ENCODE peak calls at places on chromosome 20, in four cellular contexts. C, S, G and B are unnamed samples.

GRCh38 chr20:48198951-48199431 is 413.7 kb upstream of the SULF2 start:
- DNase-seq in C (no peak), G (peak; percentile 86), S (no peak), B (no peak)

GRCh38 chr20:44896583-44896982 is 11.1 kb downstream of the YWHAB start:
- DNase-seq in C (no peak), S (no peak), G (no peak), B (no peak)

GRCh38 chr20:19977373-19977770 is 39.8 kb upstream of the NAA20 start:
- DNase-seq in C (no peak), G (no peak), S (no peak), B (no peak)

GRCh38 chr20:45589725-45590124 is 10.6 kb upstream of the WFDC8 start:
- DNase-seq in C (no peak), S (no peak), G (no peak), B (no peak)

GRCh38 chr20:47566269-47566668 is 64.6 kb downstream of the NCOA3 start:
- DNase-seq in S (no peak), G (no peak), C (no peak), B (no peak)

GRCh38 chr20:46835418-46835817 is 59.2 kb upstream of the EYA2 start:
- DNase-seq in C (no peak), G (no peak), S (no peak), B (no peak)

GRCh38 chr20:31747640-31748039 is 8.6 kb downstream of the TPX2 start:
- DNase-seq in G (no peak), C (no peak), S (no peak), B (no peak)

GRCh38 chr20:61746147-61746646 is 319.5 kb downstream of the TAF4 start:
- DNase-seq in C (no peak), G (no peak), S (peak; percentile 54), B (no peak)

GRCh38 chr20:46148313-46149213 is 30.4 kb downstream of the CD40 start:
- DNase-seq in S (peak; percentile 17), C (no peak), G (no peak), B (no peak)

GRCh38 chr20:6051505-6051904 is 2.4 kb downstream of the LRRN4 start:
- DNase-seq in S (no peak), G (no peak), C (no peak), B (no peak)

GRCh38 chr20:39029324-39029820 is 67.2 kb downstream of the DHX35 start:
- DNase-seq in S (no peak), G (no peak), C (no peak), B (no peak)

GRCh38 chr20:10986586-10986985 is 312.8 kb upstream of the JAG1 start:
- DNase-seq in S (no peak), G (no peak), C (no peak), B (no peak)

GRCh38 chr20:47360489-47361267 is 4.2 kb upstream of the ZMYND8 start:
- DNase-seq in S (peak; percentile 90), G (peak; percentile 82), C (peak; percentile 84), B (no peak)

GRCh38 chr20:62858059-62858458 is 3.6 kb downstream of the TCFL5 start:
- DNase-seq in C (no peak), G (no peak), S (no peak), B (no peak)

GRCh38 chr20:64047968-64048401 is 1.5 kb downstream of the SOX18 start:
- DNase-seq in S (no peak), G (no peak), C (no peak), B (no peak)

GRCh38 chr20:64049887-64050260 is 435 bp upstream of the SOX18 start:
- DNase-seq in G (no peak), C (no peak), S (no peak), B (no peak)

GRCh38 chr20:64048402-64049044 is 916 bp downstream of the SOX18 start:
- DNase-seq in C (no peak), S (no peak), G (no peak), B (no peak)

GRCh38 chr20:64050261-64051032 is 1.0 kb upstream of the SOX18 start:
- DNase-seq in S (no peak), C (no peak), G (no peak), B (no peak)

GRCh38 chr20:64049060-64049886 is at the start of gene SOX18:
- DNase-seq in S (peak; percentile 84), G (no peak), C (no peak), B (no peak)
- H3K4me3 ChIP-seq in S (peak within 1 kb of the TSS; percentile 62), G (no peak within 1 kb of the TSS), C (peak within 1 kb of the TSS; percentile 72), B (no peak within 1 kb of the TSS)

GRCh38 chr20:9839626-9840025 is 750 bp upstream of the PAK5 start:
- DNase-seq in S (no peak), C (peak; percentile 5), G (no peak), B (no peak)
- H3K4me3 ChIP-seq in S (no peak overlapping the region), C (peak overlapping the region; percentile 73), G (no peak overlapping the region), B (no peak overlapping the region)

GRCh38 chr20:2238601-2239000 is 57.2 kb upstream of the TGM3 start:
- DNase-seq in C (no peak), S (no peak), G (no peak), B (no peak)

GRCh38 chr20:2236266-2236665 is 59.5 kb upstream of the TGM3 start:
- DNase-seq in G (no peak), C (no peak), S (no peak), B (no peak)

GRCh38 chr20:2230671-2231488 is 64.9 kb upstream of the TGM3 start:
- DNase-seq in S (no peak), G (no peak), C (no peak), B (no peak)

GRCh38 chr20:2237059-2237458 is 58.7 kb upstream of the TGM3 start:
- DNase-seq in S (peak; percentile 80), G (no peak), C (no peak), B (no peak)

GRCh38 chr20:2234788-2235187 is 61.0 kb upstream of the TGM3 start:
- DNase-seq in S (no peak), G (no peak), C (no peak), B (no peak)
- H3K4me3 ChIP-seq in S (no peak overlapping the region), G (no peak overlapping the region), C (no peak overlapping the region), B (no peak overlapping the region)

GRCh38 chr20:40686434-40686882 is 2.6 kb downstream of the MAFB start:
- DNase-seq in G (no peak), S (no peak), C (no peak), B (no peak)
- H3K4me3 ChIP-seq in G (peak overlapping the region; percentile 46), S (peak overlapping the region; percentile 80), C (no peak overlapping the region), B (no peak overlapping the region)

DNA sequence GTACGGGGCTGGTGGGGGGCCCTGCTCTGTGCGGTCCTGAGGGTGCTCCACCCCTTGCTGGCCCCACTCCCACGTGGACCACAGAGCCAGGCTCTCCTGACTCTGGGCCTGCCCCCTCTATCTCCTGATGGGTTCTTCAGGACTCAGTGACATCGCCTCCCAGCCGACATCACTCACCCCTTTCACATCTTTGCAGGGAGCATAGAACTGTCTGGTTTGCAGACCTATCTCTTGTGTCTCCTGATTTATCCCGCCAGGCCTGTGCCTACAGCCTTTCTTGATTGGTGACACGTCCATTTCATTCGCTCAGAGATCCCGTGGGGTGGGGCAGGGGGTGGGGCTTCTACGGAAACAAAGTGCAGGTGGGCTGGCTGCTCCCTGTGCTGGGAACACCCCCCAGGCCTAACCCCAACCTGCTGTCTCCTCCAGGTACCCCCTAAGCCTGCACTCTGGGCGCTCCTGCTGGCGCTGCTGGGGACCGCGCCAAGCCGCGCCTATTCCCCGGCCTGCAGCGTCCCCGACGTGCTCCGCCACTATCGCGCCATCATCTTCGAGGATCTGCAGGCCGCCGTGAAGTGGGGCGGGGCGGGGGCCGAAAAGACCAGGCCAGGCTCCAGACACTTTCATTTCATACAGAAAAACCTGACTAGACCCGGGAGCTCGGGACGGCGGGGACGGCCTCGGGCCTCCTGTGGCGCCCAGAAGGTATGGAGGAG is 1.7 kb downstream of the C20orf204 start:
- DNase-seq in G (no peak), S (no peak), C (no peak), B (no peak)
- H3K4me3 ChIP-seq in G (no peak overlapping the region), S (peak overlapping the region; percentile 82), C (no peak overlapping the region), B (no peak overlapping the region)

GRCh38 chr20:56360899-56361199 is 2.1 kb downstream of the FAM210B start:
- DNase-seq in C (no peak), S (no peak), G (no peak), B (no peak)

GRCh38 chr20:56359212-56360132 is 698 bp downstream of the FAM210B start:
- DNase-seq in G (peak; percentile 38), C (peak; percentile 27), S (peak; percentile 86), B (no peak)

GRCh38 chr20:56358600-56359211 is at the start of gene FAM210B:
- DNase-seq in G (peak; percentile 89), C (peak; percentile 89), S (peak; percentile 96), B (peak; percentile 74)

GRCh38 chr20:56360133-56360898 is 1.5 kb downstream of the FAM210B start:
- DNase-seq in G (no peak), C (no peak), S (no peak), B (no peak)

GRCh38 chr20:56358070-56358469 is 704 bp upstream of the FAM210B start:
- DNase-seq in G (no peak), S (no peak), C (no peak), B (no peak)
- H3K4me3 ChIP-seq in G (no peak overlapping the region), S (peak overlapping the region; percentile 88), C (no peak overlapping the region), B (peak overlapping the region; percentile 32)

GRCh38 chr20:3749087-3749688 is 16.7 kb downstream of the HSPA12B start:
- DNase-seq in C (no peak), G (no peak), S (no peak), B (no peak)
- H3K4me3 ChIP-seq in C (no peak overlapping the region), G (no peak overlapping the region), S (no peak overlapping the region), B (no peak overlapping the region)

DNA sequence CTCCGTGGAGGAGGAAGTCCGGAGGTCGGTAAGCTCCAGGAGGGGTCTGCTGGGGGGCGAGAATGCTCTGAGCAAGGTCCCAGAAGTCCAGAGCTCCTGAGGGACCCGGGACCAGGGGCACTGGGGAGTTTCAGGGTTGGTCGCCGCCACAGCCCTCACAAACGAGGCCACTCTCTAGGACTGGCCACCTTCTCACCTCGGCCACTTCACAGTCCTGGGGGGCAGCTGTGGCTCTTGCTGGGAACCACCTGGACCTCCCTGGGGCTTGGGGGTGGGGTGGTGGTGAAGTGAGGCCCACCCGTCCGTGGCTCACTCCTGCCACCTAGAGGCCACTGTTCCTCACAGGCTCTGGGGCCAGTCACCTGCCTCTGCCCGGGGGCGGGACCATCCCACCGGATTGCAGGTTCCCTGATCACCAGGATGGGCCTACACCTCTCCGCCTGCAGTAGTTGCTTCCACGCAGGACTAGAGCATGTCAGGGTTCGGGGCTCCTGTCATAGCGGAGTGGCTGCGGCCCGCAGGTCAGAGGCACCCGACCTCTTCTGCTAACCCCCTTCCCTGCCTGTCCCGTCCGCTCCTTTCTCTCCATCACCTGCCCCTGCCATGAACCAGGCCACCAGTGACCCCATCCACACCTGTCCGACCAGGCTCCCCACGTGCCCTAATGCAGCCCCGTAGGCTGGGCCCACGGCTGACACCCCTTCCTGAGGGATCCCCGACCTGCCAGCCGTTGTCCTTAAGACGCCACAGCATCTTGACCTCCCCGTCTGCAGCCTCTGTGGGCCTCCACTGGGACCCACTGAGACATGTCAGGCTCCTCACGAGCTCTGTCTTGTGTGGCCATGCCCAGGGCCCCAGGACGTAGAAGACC is 5.1 kb upstream of the TCEA2 start:
- DNase-seq in S (peak; percentile 95), G (peak; percentile 62), C (no peak), B (no peak)
- H3K4me3 ChIP-seq in S (peak overlapping the region; percentile 21), G (no peak overlapping the region), C (no peak overlapping the region), B (no peak overlapping the region)